ENCODE peak calls at places on chromosomes 2 and 18, in four cellular contexts. One of them, this sample, is unnamed.

GRCh38 chr2:241314181-241314932 is 1.1 kb downstream of the HDLBP start:
- DNase-seq in A549: peak
- DNase-seq in body of pancreas: no peak
- DNase-seq in ovary: no peak
- DNase-seq in this sample: no peak

GRCh38 chr2:233082934-233083755 is 23.0 kb downstream of the INPP5D start:
- DNase-seq in A549: no peak
- DNase-seq in body of pancreas: no peak
- DNase-seq in ovary: no peak
- DNase-seq in this sample: no peak

GRCh38 chr2:227657204-227657845 is 9.3 kb upstream of the SCYGR5 start:
- DNase-seq in A549: no peak
- DNase-seq in body of pancreas: no peak
- DNase-seq in ovary: no peak
- DNase-seq in this sample: no peak

GRCh38 chr2:68942827-68943226 is 9.9 kb downstream of the GKN2 start:
- DNase-seq in A549: no peak
- DNase-seq in body of pancreas: no peak
- DNase-seq in ovary: no peak
- DNase-seq in this sample: no peak

GRCh38 chr2:19738707-19739106 is 163.1 kb downstream of the TTC32 start:
- DNase-seq in A549: no peak
- DNase-seq in body of pancreas: peak
- DNase-seq in ovary: no peak
- DNase-seq in this sample: no peak

GRCh38 chr18:50573679-50574078 is 13.8 kb downstream of the MAPK4 start:
- DNase-seq in A549: no peak
- DNase-seq in body of pancreas: no peak
- DNase-seq in ovary: no peak
- DNase-seq in this sample: no peak

GRCh38 chr18:23884712-23885375 is 129.7 kb upstream of the TTC39C start:
- DNase-seq in A549: no peak
- DNase-seq in body of pancreas: peak
- DNase-seq in ovary: peak
- DNase-seq in this sample: no peak

GRCh38 chr2:43475922-43476321 is 119.9 kb downstream of the THADA start:
- DNase-seq in A549: no peak
- DNase-seq in body of pancreas: no peak
- DNase-seq in ovary: no peak
- DNase-seq in this sample: no peak

GRCh38 chr2:3651686-3652516 is 6.1 kb upstream of the ALLC start:
- DNase-seq in A549: no peak
- DNase-seq in body of pancreas: peak
- DNase-seq in ovary: peak
- DNase-seq in this sample: peak

GRCh38 chr18:36634573-36635216 is 194.1 kb downstream of the TPGS2 start:
- DNase-seq in A549: no peak
- DNase-seq in body of pancreas: no peak
- DNase-seq in ovary: no peak
- DNase-seq in this sample: no peak

GRCh38 chr18:38047820-38048219 is 482.2 kb upstream of the CELF4 start:
- DNase-seq in A549: no peak
- DNase-seq in body of pancreas: no peak
- DNase-seq in ovary: no peak
- DNase-seq in this sample: no peak

GRCh38 chr2:241636983-241637232 is at the start of gene THAP4:
- DNase-seq in A549: no peak
- DNase-seq in body of pancreas: peak
- DNase-seq in ovary: no peak
- DNase-seq in this sample: peak

GRCh38 chr18:55546873-55547704 is 40.9 kb downstream of the TCF4 start:
- DNase-seq in A549: no peak
- DNase-seq in body of pancreas: no peak
- DNase-seq in ovary: peak
- DNase-seq in this sample: no peak

GRCh38 chr2:9738718-9739496 is 104.4 kb upstream of the TAF1B start:
- DNase-seq in A549: no peak
- DNase-seq in body of pancreas: no peak
- DNase-seq in ovary: no peak
- DNase-seq in this sample: no peak

GRCh38 chr18:58761241-58761969 is 90.1 kb downstream of the MALT1 start:
- DNase-seq in A549: no peak
- DNase-seq in body of pancreas: no peak
- DNase-seq in ovary: no peak
- DNase-seq in this sample: no peak

GRCh38 chr2:127428057-127428814 is 10.0 kb downstream of the PROC start:
- DNase-seq in A549: no peak
- DNase-seq in body of pancreas: no peak
- DNase-seq in ovary: no peak
- DNase-seq in this sample: no peak

GRCh38 chr2:149205143-149205542 is 125.2 kb upstream of the LYPD6 start:
- DNase-seq in A549: no peak
- DNase-seq in body of pancreas: no peak
- DNase-seq in ovary: no peak
- DNase-seq in this sample: no peak

GRCh38 chr18:3245853-3246635 is 1.6 kb upstream of the MYL12A start:
- DNase-seq in A549: peak
- DNase-seq in body of pancreas: peak
- DNase-seq in ovary: peak
- DNase-seq in this sample: peak

GRCh38 chr2:70580352-70580751 is 26.7 kb upstream of the TGFA start:
- DNase-seq in A549: no peak
- DNase-seq in body of pancreas: no peak
- DNase-seq in ovary: no peak
- DNase-seq in this sample: no peak

GRCh38 chr2:200761168-200761715 is 50.5 kb upstream of the BZW1 start:
- DNase-seq in A549: no peak
- DNase-seq in body of pancreas: no peak
- DNase-seq in ovary: no peak
- DNase-seq in this sample: no peak
- H3K27ac ChIP-seq in A549: peak
- H3K27ac ChIP-seq in body of pancreas: no peak
- H3K27ac ChIP-seq in ovary: no peak
- H3K27ac ChIP-seq in this sample: no peak

GRCh38 chr18:63154350-63155152 is 165.0 kb downstream of the BCL2 start:
- DNase-seq in A549: no peak
- DNase-seq in body of pancreas: no peak
- DNase-seq in ovary: no peak
- DNase-seq in this sample: no peak

GRCh38 chr18:63152791-63153190 is 166.8 kb downstream of the BCL2 start:
- DNase-seq in A549: no peak
- DNase-seq in body of pancreas: no peak
- DNase-seq in ovary: no peak
- DNase-seq in this sample: no peak

GRCh38 chr18:63157293-63158011 is 162.1 kb downstream of the BCL2 start:
- DNase-seq in A549: no peak
- DNase-seq in body of pancreas: no peak
- DNase-seq in ovary: no peak
- DNase-seq in this sample: no peak

GRCh38 chr18:63155910-63156773 is 163.4 kb downstream of the BCL2 start:
- DNase-seq in A549: no peak
- DNase-seq in body of pancreas: no peak
- DNase-seq in ovary: no peak
- DNase-seq in this sample: no peak

DNA sequence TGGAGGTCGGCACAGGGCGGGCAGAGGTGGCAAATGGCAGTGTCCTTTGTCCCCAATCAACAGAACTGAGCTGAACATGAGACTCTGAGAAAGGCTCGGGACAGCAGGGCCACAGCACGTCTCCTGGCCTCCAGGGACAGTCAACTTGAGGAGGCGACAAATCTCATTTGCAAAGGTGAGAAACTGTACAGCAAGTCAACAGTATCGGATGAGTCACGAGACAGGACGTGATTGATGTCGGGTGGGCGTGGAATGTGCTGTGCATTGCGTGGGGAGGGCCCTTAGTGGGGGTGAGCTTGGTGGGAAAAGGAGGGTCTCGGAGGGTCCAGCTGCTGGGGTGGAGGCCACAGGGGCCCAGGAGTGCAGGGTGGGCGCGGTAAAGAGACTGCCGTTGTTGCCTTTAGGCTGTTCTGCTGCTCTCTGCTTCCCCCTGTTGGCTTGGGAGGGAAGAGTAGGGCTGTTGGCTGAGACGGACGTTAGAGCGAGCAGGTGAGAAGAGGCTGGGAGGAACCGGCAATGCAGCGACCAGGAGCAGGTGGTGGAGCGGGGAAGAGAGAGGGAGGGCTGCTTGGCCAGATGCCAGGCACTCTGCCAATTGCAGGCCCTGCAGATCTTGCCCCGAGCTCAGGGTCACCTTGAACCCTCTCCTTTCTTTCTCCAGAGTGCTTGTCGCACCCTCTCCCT is 164.3 kb downstream of the BCL2 start:
- DNase-seq in A549: peak
- DNase-seq in body of pancreas: peak
- DNase-seq in ovary: no peak
- DNase-seq in this sample: peak
- TF ChIP-seq POLR2A in A549: no peak
- TF ChIP-seq POLR2A in body of pancreas: no peak
- TF ChIP-seq POLR2A in ovary: no peak
- TF ChIP-seq POLR2A in this sample: no peak

GRCh38 chr2:121468936-121469335 is 61.7 kb upstream of the RNU4ATAC start:
- DNase-seq in A549: no peak
- DNase-seq in body of pancreas: no peak
- DNase-seq in ovary: no peak
- DNase-seq in this sample: no peak
- H3K27ac ChIP-seq in A549: no peak
- H3K27ac ChIP-seq in body of pancreas: no peak
- H3K27ac ChIP-seq in ovary: no peak
- H3K27ac ChIP-seq in this sample: no peak

DNA sequence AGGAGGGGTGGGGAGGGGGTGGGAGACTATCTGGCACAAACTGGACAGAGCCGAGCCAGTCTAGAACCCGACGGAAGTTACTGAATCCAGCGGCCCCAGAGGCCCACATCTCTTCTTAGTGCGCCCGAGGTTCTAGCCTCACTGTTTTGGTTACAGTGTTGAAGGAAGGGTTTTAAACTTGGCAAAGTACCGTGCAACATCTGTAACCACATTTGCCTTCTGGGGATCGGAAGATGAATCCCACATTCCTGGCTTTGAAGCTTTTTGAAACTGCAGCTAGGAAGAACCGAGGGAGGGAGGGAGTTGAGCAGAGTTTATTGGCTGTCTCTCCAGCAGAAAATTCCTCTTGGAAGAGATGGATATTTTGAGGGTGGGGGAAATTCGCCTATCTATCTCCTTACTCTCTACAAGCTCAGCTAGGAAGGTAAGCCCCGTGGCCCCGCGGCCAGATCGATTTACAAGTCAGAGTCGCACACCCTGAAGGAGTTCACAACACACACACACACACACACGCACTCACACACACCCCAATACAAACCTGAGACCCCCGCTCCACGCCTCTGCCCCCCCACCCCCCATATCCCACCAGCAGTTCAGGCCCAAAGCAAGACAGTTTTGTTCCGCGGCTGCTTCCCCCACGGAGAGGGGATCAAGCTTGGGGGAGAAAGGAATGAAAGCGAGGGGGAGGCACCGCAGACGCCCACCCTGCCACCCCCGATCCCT is 972 bp downstream of the ACVR1 start:
- DNase-seq in A549: no peak
- DNase-seq in body of pancreas: peak
- DNase-seq in ovary: peak
- DNase-seq in this sample: peak
- TF ChIP-seq POLR2A in A549: no peak
- TF ChIP-seq POLR2A in body of pancreas: peak
- TF ChIP-seq POLR2A in ovary: no peak
- TF ChIP-seq POLR2A in this sample: no peak

GRCh38 chr2:177164131-177164530 is 48.5 kb upstream of the HNRNPA3 start:
- DNase-seq in A549: no peak
- DNase-seq in body of pancreas: no peak
- DNase-seq in ovary: no peak
- DNase-seq in this sample: no peak
- H3K27ac ChIP-seq in A549: peak
- H3K27ac ChIP-seq in body of pancreas: no peak
- H3K27ac ChIP-seq in ovary: peak
- H3K27ac ChIP-seq in this sample: no peak

GRCh38 chr2:195610708-195611107 is 46.3 kb upstream of the SLC39A10 start:
- DNase-seq in A549: no peak
- DNase-seq in body of pancreas: no peak
- DNase-seq in ovary: no peak
- DNase-seq in this sample: no peak

GRCh38 chr2:195612515-195613495 is 44.2 kb upstream of the SLC39A10 start:
- DNase-seq in A549: peak
- DNase-seq in body of pancreas: peak
- DNase-seq in ovary: no peak
- DNase-seq in this sample: no peak

GRCh38 chr2:195608768-195609454 is 48.1 kb upstream of the SLC39A10 start:
- DNase-seq in A549: no peak
- DNase-seq in body of pancreas: no peak
- DNase-seq in ovary: no peak
- DNase-seq in this sample: no peak

GRCh38 chr2:195613922-195614321 is 43.1 kb upstream of the SLC39A10 start:
- DNase-seq in A549: peak
- DNase-seq in body of pancreas: no peak
- DNase-seq in ovary: no peak
- DNase-seq in this sample: no peak
- TF ChIP-seq POLR2A in A549: no peak
- TF ChIP-seq POLR2A in body of pancreas: no peak
- TF ChIP-seq POLR2A in ovary: no peak
- TF ChIP-seq POLR2A in this sample: no peak

GRCh38 chr18:57353940-57354461 is 1.6 kb downstream of the ST8SIA3 start:
- DNase-seq in A549: peak
- DNase-seq in body of pancreas: peak
- DNase-seq in ovary: peak
- DNase-seq in this sample: no peak

GRCh38 chr18:57352761-57353136 is 392 bp downstream of the ST8SIA3 start:
- DNase-seq in A549: no peak
- DNase-seq in body of pancreas: no peak
- DNase-seq in ovary: no peak
- DNase-seq in this sample: no peak

GRCh38 chr18:57353137-57353939 is 981 bp downstream of the ST8SIA3 start:
- DNase-seq in A549: no peak
- DNase-seq in body of pancreas: peak
- DNase-seq in ovary: no peak
- DNase-seq in this sample: no peak

GRCh38 chr18:57347784-57348183 is 4.6 kb upstream of the ST8SIA3 start:
- DNase-seq in A549: no peak
- DNase-seq in body of pancreas: no peak
- DNase-seq in ovary: no peak
- DNase-seq in this sample: no peak

DNA sequence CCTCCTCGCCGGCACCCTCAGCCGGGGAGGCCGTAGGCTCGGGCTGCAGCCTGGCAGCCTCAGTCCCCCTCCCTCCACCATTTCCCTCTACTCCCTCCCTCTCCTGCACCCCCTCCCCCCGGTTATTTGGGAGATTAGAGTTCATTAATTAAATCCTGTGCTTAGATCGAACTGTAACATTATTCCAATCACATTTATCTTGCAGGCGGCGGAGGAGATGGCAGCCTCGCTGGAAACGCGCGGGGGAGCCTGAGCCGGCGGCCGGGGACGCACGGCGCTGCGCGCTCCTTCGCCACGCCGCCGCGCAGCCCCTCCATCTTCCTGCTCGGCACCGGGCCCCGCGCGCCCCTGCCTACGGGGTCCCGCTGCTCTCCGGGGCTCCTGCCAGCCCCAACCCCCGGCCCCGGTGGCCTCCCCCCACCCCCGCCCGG is at the start of gene ST8SIA3:
- DNase-seq in A549: no peak
- DNase-seq in body of pancreas: no peak
- DNase-seq in ovary: no peak
- DNase-seq in this sample: no peak
- H3K27ac ChIP-seq in A549: no peak
- H3K27ac ChIP-seq in body of pancreas: no peak
- H3K27ac ChIP-seq in ovary: no peak
- H3K27ac ChIP-seq in this sample: no peak